ENCODE peak calls at places on chromosomes 3 and 15, in six cellular contexts. F, N, A, G, H and Z are unnamed samples.
A peak's percentile ranks its signal among the peaks of the same experiment; 100 is the strongest.

GRCh38 chr3:38648024-38648658 is 1.3 kb downstream of the SCN5A start:
- DNase-seq in H (no peak), N (no peak), G (no peak), A (no peak), F (no peak), Z (no peak)

GRCh38 chr3:128849776-128850542 is 29.5 kb upstream of the ACAD9 start:
- DNase-seq in N (no peak), H (peak; percentile 58), A (no peak), G (no peak), F (peak; percentile 64), Z (no peak)

GRCh38 chr15:79595995-79596622 is 164.0 kb downstream of the MINAR1 start:
- DNase-seq in G (peak; percentile 47), F (peak; percentile 85), N (peak; percentile 81), A (no peak), H (peak; percentile 90), Z (no peak)

GRCh38 chr3:152471814-152472605 is 203.3 kb downstream of the MBNL1 start:
- DNase-seq in H (peak; percentile 81), A (no peak), N (no peak), F (peak; percentile 20), G (peak; percentile 77), Z (no peak)

GRCh38 chr3:66395635-66396034 is 105.2 kb downstream of the LRIG1 start:
- DNase-seq in G (no peak), N (no peak), F (no peak), A (no peak), H (no peak), Z (no peak)

GRCh38 chr15:76366714-76367113 is 30.1 kb downstream of the ISL2 start:
- DNase-seq in A (no peak), G (peak; percentile 91), N (no peak), H (no peak), F (no peak), Z (no peak)

GRCh38 chr15:85805392-85805791 is 10.7 kb upstream of the KLHL25 start:
- DNase-seq in G (no peak), H (no peak), A (no peak), N (no peak), F (no peak), Z (no peak)

GRCh38 chr3:70120360-70120966 is 120.9 kb downstream of the SAMMSON start:
- DNase-seq in A (no peak), H (peak; percentile 88), N (peak; percentile 48), G (peak; percentile 79), F (peak; percentile 79), Z (no peak)

GRCh38 chr3:99720985-99721632 is 82.7 kb downstream of the COL8A1 start:
- DNase-seq in N (peak; percentile 47), A (peak; percentile 79), F (no peak), G (peak; percentile 18), H (no peak), Z (no peak)

GRCh38 chr3:136949146-136949545 is 8.6 kb upstream of the IL20RB start:
- DNase-seq in H (no peak), A (no peak), G (no peak), F (no peak), N (no peak), Z (no peak)

GRCh38 chr15:72315706-72316370 is 4.1 kb downstream of the CELF6 start:
- DNase-seq in N (no peak), H (no peak), G (no peak), F (peak; percentile 87), A (peak; percentile 65), Z (no peak)

GRCh38 chr15:63973212-63974009 is 72.9 kb downstream of the DAPK2 start:
- DNase-seq in A (no peak), H (peak; percentile 47), N (peak; percentile 42), F (no peak), G (no peak), Z (peak; percentile 29)

GRCh38 chr3:195263925-195264575 is 6.9 kb downstream of the XXYLT1 start:
- DNase-seq in N (peak; percentile 12), G (no peak), A (no peak), H (no peak), F (no peak), Z (no peak)

GRCh38 chr3:195266428-195266827 is 4.5 kb downstream of the XXYLT1 start:
- DNase-seq in F (no peak), H (no peak), G (no peak), N (no peak), A (no peak), Z (no peak)

GRCh38 chr3:195267096-195267495 is 3.9 kb downstream of the XXYLT1 start:
- DNase-seq in A (no peak), H (no peak), N (no peak), F (no peak), G (no peak), Z (no peak)

GRCh38 chr3:195263193-195263924 is 7.6 kb downstream of the XXYLT1 start:
- DNase-seq in F (no peak), N (no peak), H (no peak), A (no peak), G (no peak), Z (no peak)

GRCh38 chr3:195265363-195265976 is 5.5 kb downstream of the XXYLT1 start:
- DNase-seq in N (no peak), G (no peak), F (no peak), A (no peak), H (no peak), Z (no peak)
- TF ChIP-seq CTCF in N (no peak), G (no peak), F (no peak), A (no peak), H (peak; percentile 10), Z (no peak)

GRCh38 chr3:114179575-114179974 is 723 bp upstream of the DRD3 start:
- DNase-seq in A (no peak), G (no peak), H (peak; percentile 71), F (peak; percentile 17), N (peak; percentile 42), Z (no peak)
- TF ChIP-seq CTCF in A (peak; percentile 47), G (no peak), H (peak; percentile 66), F (peak; percentile 58), N (peak; percentile 43), Z (peak; percentile 49)

DNA sequence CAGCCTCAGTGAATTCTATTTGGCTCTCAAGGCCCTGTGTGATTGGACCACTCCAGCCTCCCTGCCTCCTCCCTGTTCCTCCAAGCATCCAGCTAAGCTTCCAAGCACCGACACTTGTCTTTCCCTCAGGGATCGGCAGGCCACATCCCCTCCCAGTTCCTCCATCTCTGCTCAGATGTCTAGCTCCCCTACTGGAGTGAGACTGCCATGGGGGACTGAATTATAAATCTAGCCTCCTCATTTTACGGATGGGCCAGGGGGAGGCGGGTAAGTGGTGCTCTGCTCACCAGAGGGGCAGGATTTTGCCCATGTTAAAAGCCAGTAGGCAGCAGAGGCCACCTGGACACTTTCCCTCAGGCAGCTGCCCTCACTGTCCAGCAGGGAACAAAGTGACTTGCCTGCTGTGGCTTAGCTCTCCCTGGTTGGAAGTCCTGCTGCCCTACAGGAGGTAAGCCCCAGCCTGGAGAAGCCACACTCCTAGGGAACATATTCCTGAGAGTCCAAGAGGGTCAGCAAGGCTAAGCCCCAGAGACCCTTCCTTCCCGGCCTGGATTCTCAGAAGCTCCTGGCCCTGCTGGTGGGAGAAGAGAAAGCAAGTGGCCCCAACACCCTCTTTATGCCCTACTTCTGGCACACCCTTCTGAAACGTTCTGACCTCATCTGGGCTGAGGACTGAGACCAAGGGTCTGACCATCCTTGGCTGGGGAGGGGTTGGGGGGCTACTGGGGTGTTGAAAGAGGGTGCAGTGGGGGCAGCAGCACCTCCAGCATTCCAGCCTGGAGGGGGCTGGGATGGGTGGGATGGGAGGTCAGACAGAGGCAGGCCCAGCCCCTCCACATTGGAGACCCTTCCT is 9.1 kb upstream of the HHATL start:
- DNase-seq in A (no peak), G (no peak), H (peak; percentile 8), N (no peak), F (peak; percentile 29), Z (peak; percentile 29)
- TF ChIP-seq CTCF in A (no peak), G (no peak), H (peak; percentile 37), N (peak; percentile 15), F (peak; percentile 36), Z (peak; percentile 36)

GRCh38 chr15:59326856-59327255 is 45.8 kb downstream of the MYO1E start:
- DNase-seq in N (no peak), G (peak; percentile 52), A (no peak), F (no peak), H (no peak), Z (no peak)

GRCh38 chr15:59315914-59316428 is 56.7 kb downstream of the MYO1E start:
- DNase-seq in F (no peak), G (no peak), H (peak; percentile 86), A (peak; percentile 38), N (no peak), Z (no peak)

GRCh38 chr15:59322056-59322755 is 50.5 kb downstream of the MYO1E start:
- DNase-seq in F (no peak), A (no peak), G (no peak), H (no peak), N (no peak), Z (no peak)

GRCh38 chr15:59317211-59317610 is 55.5 kb downstream of the MYO1E start:
- DNase-seq in G (no peak), N (peak; percentile 17), H (no peak), F (no peak), A (no peak), Z (no peak)

DNA sequence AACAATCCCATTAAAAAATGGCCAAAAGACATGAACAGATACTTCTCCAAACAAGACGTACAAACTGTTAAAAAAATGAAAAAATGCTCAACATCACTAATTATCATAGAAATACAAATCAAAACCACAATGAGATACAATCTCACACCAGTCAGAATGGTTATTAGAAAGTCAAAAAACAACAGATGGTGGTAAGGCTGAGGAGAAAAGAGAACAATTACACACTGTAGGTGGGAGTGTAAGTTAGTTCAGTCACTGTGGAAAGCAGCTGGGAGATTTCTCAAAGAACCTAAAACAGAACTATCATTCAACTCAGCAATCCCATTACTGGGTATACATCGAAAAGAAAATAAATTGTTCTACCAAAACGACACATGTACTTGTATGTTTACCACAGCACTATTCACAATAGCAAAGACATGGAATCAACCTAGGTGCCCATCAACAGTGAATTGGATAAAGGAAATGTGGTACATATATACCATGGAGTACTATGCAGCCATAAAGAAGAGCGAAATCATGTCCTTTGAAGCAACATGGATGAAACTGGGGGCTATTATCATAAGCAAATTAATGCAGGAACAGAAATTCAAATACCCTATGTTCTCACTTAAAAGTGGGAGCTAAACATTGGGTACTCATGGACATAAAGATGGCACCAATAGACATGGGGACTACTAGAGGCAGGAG is 51.5 kb downstream of the MYO1E start:
- DNase-seq in H (no peak), A (no peak), G (no peak), N (no peak), F (no peak), Z (no peak)
- TF ChIP-seq CTCF in H (no peak), A (no peak), G (no peak), N (no peak), F (no peak), Z (no peak)

GRCh38 chr15:62482715-62483429 is 317.8 kb upstream of the C2CD4B start:
- DNase-seq in H (peak; percentile 47), F (peak; percentile 76), N (peak; percentile 35), A (no peak), G (no peak), Z (no peak)
- TF ChIP-seq CTCF in H (peak; percentile 51), F (peak; percentile 65), N (peak; percentile 41), A (no peak), G (no peak), Z (peak; percentile 25)

GRCh38 chr3:49689046-49689886 is at the start of the genes MST1 and RNF123:
- DNase-seq in H (peak; percentile 91), G (peak; percentile 90), A (peak; percentile 87), N (peak; percentile 83), F (peak; percentile 92), Z (no peak)
- TF ChIP-seq CTCF in H (peak; percentile 51), G (peak; percentile 4), A (peak; percentile 13), N (peak; percentile 43), F (peak; percentile 40), Z (peak; percentile 72)

DNA sequence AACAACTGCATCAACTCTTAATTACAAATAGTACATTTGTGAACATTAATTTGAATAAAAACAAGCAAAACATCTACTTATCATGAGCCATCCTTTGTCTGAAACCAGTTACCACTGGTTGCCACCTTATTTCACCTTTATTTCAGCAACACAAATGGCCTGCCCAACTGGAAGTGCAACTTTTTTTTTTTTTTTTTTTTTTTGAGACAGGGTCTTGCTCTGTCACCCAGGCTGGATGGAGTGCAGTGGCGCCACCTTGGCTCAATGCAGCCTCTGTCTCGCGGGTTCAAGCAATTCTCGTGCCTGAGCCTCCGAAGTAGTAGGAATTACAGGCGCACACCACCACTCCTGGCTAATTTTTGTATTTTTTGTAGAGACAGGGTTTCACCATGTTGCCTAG is 13.1 kb downstream of the WDR82 start:
- DNase-seq in G (no peak), A (no peak), H (no peak), N (no peak), F (no peak), Z (no peak)
- TF ChIP-seq CTCF in G (no peak), A (no peak), H (no peak), N (no peak), F (no peak), Z (no peak)